ENCODE peak calls at places on chromosome 17, in ten cellular contexts. Y is iPS DF 6.9; T is neural progenitor cell; S is small intestine; L is Karpas-422; W is cardiac muscle cell; I is Panc1; F is stomach; G is A549; X is effector memory CD4-positive, alpha-beta T cell. J is an unnamed sample.

GRCh38 chr17:6218333-6218732 is 148.2 kb downstream of the WSCD1 start:
- DNase-seq in Y (no peak), T (no peak), S (no peak), L (no peak), W (no peak), I (no peak), F (no peak), G (no peak), X (no peak), J (no peak)

GRCh38 chr17:34257299-34257985 is 2.4 kb downstream of the CCL2 start:
- DNase-seq in Y (no peak), T (no peak), S (no peak), L (no peak), W (peak; percentile 64), I (no peak), F (no peak), G (no peak), X (no peak), J (no peak)

GRCh38 chr17:80859004-80859941 is 132.4 kb upstream of the CHMP6 start:
- DNase-seq in Y (no peak), T (peak; percentile 41), S (peak; percentile 8), L (no peak), W (peak; percentile 88), I (no peak), F (peak; percentile 75), G (no peak), X (no peak), J (no peak)

GRCh38 chr17:45172541-45173286 is 11.0 kb downstream of the HEXIM2 start:
- DNase-seq in Y (no peak), T (peak; percentile 62), S (peak; percentile 75), L (peak; percentile 77), W (peak; percentile 66), I (no peak), F (peak; percentile 69), G (peak; percentile 90), X (no peak), J (peak; percentile 27)

GRCh38 chr17:67544364-67544763 is 167.3 kb downstream of the PITPNC1 start:
- DNase-seq in Y (no peak), T (no peak), S (no peak), L (no peak), W (no peak), I (no peak), F (no peak), G (no peak), X (no peak), J (no peak)

GRCh38 chr17:42519546-42520444 is 16.2 kb upstream of the NAGLU start:
- DNase-seq in Y (no peak), T (peak; percentile 62), S (peak; percentile 45), L (no peak), W (peak; percentile 99), I (peak; percentile 78), F (peak; percentile 77), G (peak; percentile 96), X (no peak), J (no peak)

GRCh38 chr17:15257316-15257925 is 7.7 kb downstream of the PMP22 start:
- DNase-seq in Y (no peak), T (peak; percentile 83), S (peak; percentile 77), L (peak; percentile 88), W (peak; percentile 86), I (peak; percentile 53), F (peak; percentile 76), G (peak; percentile 74), X (peak; percentile 30), J (peak; percentile 34)

GRCh38 chr17:33229028-33229427 is 64.1 kb downstream of the ASIC2 start:
- DNase-seq in Y (no peak), T (no peak), S (no peak), L (no peak), W (no peak), I (no peak), F (no peak), G (no peak), X (no peak), J (no peak)

GRCh38 chr17:61480414-61480807 is 28.2 kb downstream of the TBX4 start:
- DNase-seq in Y (no peak), T (no peak), S (no peak), L (no peak), W (no peak), I (no peak), F (no peak), G (no peak), X (no peak), J (no peak)

GRCh38 chr17:2366747-2367494 is 29.6 kb downstream of the SGSM2 start:
- DNase-seq in Y (peak; percentile 27), T (peak; percentile 66), S (no peak), L (no peak), W (peak; percentile 29), I (no peak), F (no peak), G (peak; percentile 31), X (no peak), J (no peak)

GRCh38 chr17:40056379-40057005 is 2.3 kb upstream of the MED24 start:
- DNase-seq in Y (no peak), T (no peak), S (no peak), L (peak; percentile 32), W (no peak), I (no peak), F (no peak), G (no peak), X (no peak), J (no peak)

GRCh38 chr17:29103341-29103740 is 60.4 kb downstream of the PIPOX start:
- DNase-seq in Y (no peak), T (no peak), S (no peak), L (no peak), W (no peak), I (no peak), F (no peak), G (no peak), X (no peak), J (no peak)

GRCh38 chr17:40484285-40484972 is 17.0 kb downstream of the TNS4 start:
- DNase-seq in Y (no peak), T (no peak), S (no peak), L (no peak), W (no peak), I (no peak), F (no peak), G (no peak), X (no peak), J (no peak)

GRCh38 chr17:10177921-10178788 is 20.3 kb downstream of the GAS7 start:
- DNase-seq in Y (no peak), T (peak; percentile 33), S (no peak), L (peak; percentile 93), W (peak; percentile 62), I (no peak), F (no peak), G (no peak), X (no peak), J (no peak)

GRCh38 chr17:80889231-80889896 is 102.3 kb upstream of the CHMP6 start:
- DNase-seq in Y (no peak), T (no peak), S (no peak), L (no peak), W (no peak), I (no peak), F (no peak), G (no peak), X (no peak), J (peak; percentile 58)

GRCh38 chr17:8288336-8289102 is at the start of gene RANGRF:
- DNase-seq in Y (peak; percentile 85), T (peak; percentile 96), S (peak; percentile 93), L (peak; percentile 95), W (peak; percentile 89), I (no peak), F (peak; percentile 94), G (peak; percentile 99), X (peak; percentile 77), J (peak; percentile 92)

GRCh38 chr17:49074851-49075540 is 57.6 kb upstream of the B4GALNT2 start:
- DNase-seq in Y (no peak), T (no peak), S (no peak), L (no peak), W (peak; percentile 27), I (no peak), F (no peak), G (no peak), X (no peak), J (no peak)

GRCh38 chr17:77445030-77445907 is 304.5 kb downstream of the SEC14L1 start:
- DNase-seq in Y (no peak), T (no peak), S (peak; percentile 70), L (peak; percentile 86), W (peak; percentile 84), I (no peak), F (peak; percentile 57), G (no peak), X (peak; percentile 74), J (peak; percentile 77)
- H3K4me1 ChIP-seq in Y (peaks cover 12% of the 10 kb centered on the region), T (peaks cover 15% of the 10 kb centered on the region), S (peaks cover 18% of the 10 kb centered on the region), L (peaks cover 82% of the 10 kb centered on the region), W (peaks cover 29% of the 10 kb centered on the region), I (peaks cover 73% of the 10 kb centered on the region), F (peaks cover 100% of the 10 kb centered on the region), G (peaks cover 15% of the 10 kb centered on the region), X (peaks cover 90% of the 10 kb centered on the region), J (peaks cover 99% of the 10 kb centered on the region)

GRCh38 chr17:958712-959451 is 20.7 kb downstream of the NXN start:
- DNase-seq in Y (no peak), T (no peak), S (no peak), L (no peak), W (no peak), I (no peak), F (no peak), G (no peak), X (no peak), J (no peak)
- H3K4me1 ChIP-seq in Y (no peaks in the 10 kb centered on the region), T (peaks cover 17% of the 10 kb centered on the region), S (no peaks in the 10 kb centered on the region), L (no peaks in the 10 kb centered on the region), W (peaks cover 57% of the 10 kb centered on the region), I (peaks cover 58% of the 10 kb centered on the region), F (peaks cover 24% of the 10 kb centered on the region), G (peaks cover 39% of the 10 kb centered on the region), X (no peaks in the 10 kb centered on the region), J (no peaks in the 10 kb centered on the region)

GRCh38 chr17:76496464-76496863 is 4.8 kb downstream of the RHBDF2 start:
- DNase-seq in Y (no peak), T (no peak), S (no peak), L (no peak), W (no peak), I (no peak), F (no peak), G (no peak), X (no peak), J (no peak)
- H3K4me1 ChIP-seq in Y (peaks cover 16% of the 10 kb centered on the region), T (peaks cover 36% of the 10 kb centered on the region), S (peaks cover 9% of the 10 kb centered on the region), L (peaks cover 38% of the 10 kb centered on the region), W (peaks cover 13% of the 10 kb centered on the region), I (peaks cover 68% of the 10 kb centered on the region), F (peaks cover 91% of the 10 kb centered on the region), G (peaks cover 39% of the 10 kb centered on the region), X (peaks cover 41% of the 10 kb centered on the region), J (peaks cover 36% of the 10 kb centered on the region)

GRCh38 chr17:31480904-31481782 is 89.7 kb downstream of the RAB11FIP4 start:
- DNase-seq in Y (no peak), T (no peak), S (no peak), L (no peak), W (no peak), I (no peak), F (no peak), G (no peak), X (no peak), J (no peak)

GRCh38 chr17:31477417-31478055 is 86.1 kb downstream of the RAB11FIP4 start:
- DNase-seq in Y (no peak), T (no peak), S (no peak), L (no peak), W (no peak), I (no peak), F (no peak), G (no peak), X (no peak), J (no peak)

GRCh38 chr17:31480067-31480466 is 88.6 kb downstream of the RAB11FIP4 start:
- DNase-seq in Y (no peak), T (no peak), S (no peak), L (no peak), W (no peak), I (no peak), F (no peak), G (no peak), X (no peak), J (no peak)

GRCh38 chr17:31479524-31479923 is 88.0 kb downstream of the RAB11FIP4 start:
- DNase-seq in Y (no peak), T (no peak), S (no peak), L (no peak), W (no peak), I (no peak), F (no peak), G (no peak), X (no peak), J (no peak)

GRCh38 chr17:31479009-31479408 is 87.5 kb downstream of the RAB11FIP4 start:
- DNase-seq in Y (no peak), T (no peak), S (no peak), L (no peak), W (no peak), I (no peak), F (no peak), G (no peak), X (no peak), J (no peak)
- H3K4me1 ChIP-seq in Y (no peaks in the 10 kb centered on the region), T (no peaks in the 10 kb centered on the region), S (no peaks in the 10 kb centered on the region), L (no peaks in the 10 kb centered on the region), W (no peaks in the 10 kb centered on the region), I (no peaks in the 10 kb centered on the region), F (peaks cover 6% of the 10 kb centered on the region), G (peaks cover 4% of the 10 kb centered on the region), X (no peaks in the 10 kb centered on the region), J (no peaks in the 10 kb centered on the region)

J was measured in CD4-positive, CD25-positive, alpha-beta regulatory T cell.